ENCODE peak calls at places on chromosomes 5 and 9, in four cellular contexts. K is heart right ventricle, Z is foreskin fibroblast, A is type B pancreatic cell. L is an unnamed sample.

GRCh38 chr9:92986175-92987110 is 39.1 kb downstream of the FGD3 start:
- DNase-seq in K (no peak), Z (peak), A (no peak), L (no peak)

GRCh38 chr9:103991698-103992097 is 102.4 kb upstream of the SMC2 start:
- DNase-seq in K (no peak), Z (no peak), A (no peak), L (no peak)

GRCh38 chr5:179186801-179187200 is 126.6 kb downstream of the ZNF354C start:
- DNase-seq in K (no peak), Z (no peak), A (no peak), L (no peak)

GRCh38 chr9:125523681-125524080 is 183.3 kb downstream of the MAPKAP1 start:
- DNase-seq in K (no peak), Z (no peak), A (no peak), L (no peak)

GRCh38 chr9:16001856-16002255 is 449.0 kb downstream of the CCDC171 start:
- DNase-seq in K (no peak), Z (peak), A (no peak), L (no peak)

GRCh38 chr9:5269249-5269715 is 35.2 kb downstream of the RLN2 start:
- DNase-seq in K (no peak), Z (peak), A (no peak), L (no peak)

GRCh38 chr9:21015959-21016358 is 15.5 kb downstream of the HACD4 start:
- DNase-seq in K (no peak), Z (no peak), A (no peak), L (no peak)

GRCh38 chr9:72972636-72973035 is 19.8 kb upstream of the ALDH1A1 start:
- DNase-seq in K (no peak), Z (no peak), A (no peak), L (no peak)

GRCh38 chr5:142716963-142717362 is 31.1 kb upstream of the FGF1 start:
- DNase-seq in K (peak), Z (peak), A (no peak), L (no peak)

GRCh38 chr5:82336566-82337351 is 58.6 kb upstream of the RPS23 start:
- DNase-seq in K (no peak), Z (no peak), A (no peak), L (no peak)

GRCh38 chr5:81756016-81756415 is 5.1 kb upstream of the SSBP2 start:
- DNase-seq in K (no peak), Z (no peak), A (no peak), L (no peak)

GRCh38 chr5:149005077-149005892 is 57.6 kb downstream of the SH3TC2 start:
- DNase-seq in K (no peak), Z (peak), A (no peak), L (no peak)

GRCh38 chr9:34399729-34400128 is 23.0 kb upstream of the MYORG start:
- DNase-seq in K (no peak), Z (no peak), A (no peak), L (no peak)

GRCh38 chr5:145937432-145938250 is 1.3 kb downstream of the SH3RF2 start:
- DNase-seq in K (no peak), Z (no peak), A (no peak), L (no peak)

GRCh38 chr5:178786859-178787499 is 56.5 kb upstream of the ZNF354A start:
- DNase-seq in K (no peak), Z (peak), A (no peak), L (no peak)

GRCh38 chr5:135105105-135105484 is 71.1 kb upstream of the PITX1 start:
- DNase-seq in K (no peak), Z (no peak), A (no peak), L (no peak)

GRCh38 chr5:55110156-55110680 is 7.8 kb downstream of the GZMA start:
- DNase-seq in K (no peak), Z (no peak), A (no peak), L (no peak)

GRCh38 chr9:135090547-135090946 is 3.1 kb downstream of the OLFM1 start:
- DNase-seq in K (no peak), Z (peak), A (no peak), L (no peak)

DNA sequence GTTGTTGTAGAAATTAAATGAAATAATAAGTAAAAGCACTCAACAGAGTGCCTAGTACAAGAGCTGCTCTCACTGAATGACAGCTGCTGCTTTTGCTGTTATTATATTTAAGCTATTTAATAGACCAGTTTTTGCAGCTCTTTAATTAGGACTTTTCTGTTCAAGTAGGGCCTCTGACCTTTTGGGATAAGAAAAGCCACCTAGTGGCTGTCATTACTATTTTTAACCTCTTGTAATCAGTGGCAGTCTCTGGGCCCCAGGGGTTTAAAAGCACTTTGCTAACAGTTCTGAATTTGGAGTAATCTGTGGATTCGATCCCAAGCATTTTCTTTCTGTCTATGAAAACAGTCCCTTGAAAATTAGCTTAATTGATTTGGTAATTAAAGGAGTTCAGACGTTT is 121.1 kb downstream of the NUDT12 start:
- DNase-seq in K (no peak), Z (no peak), A (no peak), L (no peak)
- TF ChIP-seq CTCF in K (no peak), Z (no peak), A (peak), L (no peak)

GRCh38 chr5:137516961-137517360 is 17.8 kb upstream of the SPOCK1 start:
- DNase-seq in K (no peak), Z (no peak), A (no peak), L (no peak)

GRCh38 chr5:137516251-137516797 is 17.2 kb upstream of the SPOCK1 start:
- DNase-seq in K (no peak), Z (no peak), A (no peak), L (no peak)

DNA sequence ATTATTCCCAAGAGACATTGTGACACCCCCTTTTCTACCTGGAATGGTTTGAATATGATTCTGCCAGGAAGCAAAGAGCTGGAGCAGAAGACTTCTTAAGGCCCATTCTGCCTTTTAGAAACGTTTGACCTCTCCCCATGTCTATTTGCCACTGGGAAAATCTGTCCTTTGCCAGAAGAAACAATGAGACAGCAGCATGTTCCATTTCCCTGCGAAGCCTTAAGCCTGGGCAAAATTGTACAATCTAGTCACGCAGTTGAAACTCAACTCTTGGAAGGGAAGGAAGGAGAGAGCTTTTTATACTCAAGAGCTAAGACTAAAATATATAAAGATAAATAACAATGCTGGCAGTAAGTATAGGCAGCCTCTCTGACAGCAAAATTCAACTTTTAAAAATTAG is 22.1 kb upstream of the SPOCK1 start:
- DNase-seq in K (no peak), Z (no peak), A (no peak), L (no peak)
- TF ChIP-seq CTCF in K (no peak), Z (no peak), A (no peak), L (no peak)

GRCh38 chr5:78610163-78610583 is 38.4 kb downstream of the LHFPL2 start:
- DNase-seq in K (no peak), Z (peak), A (peak), L (no peak)
- TF ChIP-seq CTCF in K (no peak), Z (peak), A (no peak), L (no peak)

DNA sequence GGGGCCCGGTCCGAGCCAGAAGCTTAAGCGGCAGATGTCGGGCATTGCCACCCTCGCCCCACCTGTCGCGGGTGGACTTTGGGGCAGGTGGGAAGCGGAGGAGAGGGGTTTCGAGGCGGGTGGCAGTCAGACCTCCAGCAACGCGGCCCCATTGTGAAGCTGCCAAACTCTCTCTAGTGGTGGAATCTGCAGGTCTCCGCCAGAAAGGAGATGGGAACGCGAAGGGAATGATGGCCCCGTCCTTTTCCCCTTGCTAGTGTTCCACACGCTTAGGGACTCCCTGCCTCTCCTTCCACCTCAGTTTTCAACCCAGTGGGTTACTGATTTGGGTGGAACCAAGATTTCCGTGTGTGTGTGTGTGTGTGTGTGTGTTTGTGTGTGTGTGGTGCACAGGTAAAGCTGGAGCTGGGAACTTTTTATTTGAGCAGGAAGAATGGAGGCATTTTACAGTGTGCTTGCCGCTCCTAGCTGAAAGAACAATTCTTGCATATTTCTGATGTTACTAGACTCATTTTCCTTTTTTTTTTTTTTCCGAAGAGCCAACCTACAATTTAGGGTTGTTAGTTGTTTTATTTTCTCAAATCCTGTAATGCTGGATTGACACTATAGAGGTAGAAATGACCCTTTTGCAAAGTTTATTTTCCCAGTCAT is 1.3 kb downstream of the MACIR start:
- DNase-seq in K (no peak), Z (peak), A (no peak), L (no peak)
- TF ChIP-seq CTCF in K (no peak), Z (no peak), A (no peak), L (no peak)

GRCh38 chr9:122468735-122469134 is 9.0 kb downstream of the OR1J1 start:
- DNase-seq in K (no peak), Z (peak), A (no peak), L (no peak)

GRCh38 chr9:122464633-122465567 is 12.8 kb downstream of the OR1J1 start:
- DNase-seq in K (peak), Z (peak), A (no peak), L (peak)

DNA sequence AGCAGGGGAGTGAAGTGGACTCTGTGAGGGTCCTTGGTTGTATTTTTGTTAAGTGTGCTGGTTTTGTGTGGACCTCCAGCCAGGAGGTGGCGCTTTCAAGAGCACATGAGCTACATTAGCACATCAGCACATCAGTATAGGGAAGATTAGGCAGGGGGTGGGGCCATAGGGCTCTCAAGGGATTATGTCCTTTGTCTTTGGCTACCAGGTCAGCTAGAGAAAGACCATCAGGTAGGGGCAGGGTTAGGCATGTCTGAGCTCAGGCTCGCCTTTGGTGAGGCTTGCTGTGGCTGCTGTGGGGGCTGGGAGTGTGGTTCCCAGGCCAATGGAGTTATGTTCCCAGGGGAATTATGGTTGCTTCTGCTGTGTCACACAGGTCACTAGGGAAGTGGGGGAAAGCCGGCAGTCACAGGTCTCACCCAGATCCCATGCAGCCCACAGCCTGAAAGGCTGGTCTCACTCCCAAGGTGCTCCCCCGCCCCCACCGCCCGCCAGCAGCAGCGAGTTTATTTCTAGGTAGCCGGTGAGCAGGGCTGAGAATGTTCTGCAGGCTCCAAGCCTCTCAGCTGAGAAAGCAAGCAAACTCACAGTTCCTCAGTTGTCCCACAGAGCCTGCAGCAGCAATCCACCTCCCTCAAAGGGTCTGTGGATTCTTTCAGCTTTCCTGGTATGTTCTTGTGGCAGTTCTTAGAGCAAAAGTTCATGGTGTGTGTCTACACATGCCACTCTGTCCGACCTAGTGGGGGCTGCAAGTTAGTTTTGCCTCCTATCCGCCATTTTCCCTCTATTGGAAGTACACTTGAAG is 13.7 kb downstream of the OR1J1 start:
- DNase-seq in K (no peak), Z (no peak), A (no peak), L (no peak)
- TF ChIP-seq CTCF in K (no peak), Z (peak), A (no peak), L (no peak)

GRCh38 chr5:111583761-111584203 is 71.4 kb upstream of the STARD4 start:
- DNase-seq in K (no peak), Z (peak), A (no peak), L (no peak)
- TF ChIP-seq CTCF in K (no peak), Z (no peak), A (no peak), L (no peak)

GRCh38 chr5:158028349-158028748 is 169.4 kb upstream of the CLINT1 start:
- DNase-seq in K (no peak), Z (no peak), A (no peak), L (no peak)
- TF ChIP-seq CTCF in K (no peak), Z (no peak), A (no peak), L (no peak)